ENCODE peak calls at places on chromosomes 1 and 21, in ten cellular contexts. P is HTR-8/SVneo; L is NCI-H146; J is A172; Q is germinal center; M is stimulated activated naive CD8-positive, alpha-beta T cell treated with anti-CD3 and anti-CD28 coated beads, Interleukin-15, Interleukin-2, amounts not matched to agents 100 U/mL and 50 U/mL, for 24 hours; Z is coronary artery; V is HS-5; O is cardiac fibroblast; U is sciatic nerve. G is an unnamed sample.

GRCh38 chr1:17233675-17234074 is 15.2 kb upstream of the PADI3 start:
- DNase-seq in P (peak), L (no peak), J (peak), Q (no peak), M (no peak), Z (no peak), V (peak), O (peak), U (peak), G (peak)

GRCh38 chr1:153880962-153881361 is 41.8 kb downstream of the GATAD2B start:
- DNase-seq in P (no peak), L (peak), J (peak), Q (no peak), M (peak), Z (peak), V (no peak), O (peak), U (peak), G (peak)

GRCh38 chr1:245561659-245562234 is 407.0 kb downstream of the KIF26B start:
- DNase-seq in P (no peak), L (no peak), J (no peak), Q (no peak), M (no peak), Z (no peak), V (no peak), O (no peak), U (no peak), G (no peak)

GRCh38 chr21:15062566-15062965 is 2.2 kb downstream of the NRIP1 start:
- DNase-seq in P (no peak), L (no peak), J (peak), Q (no peak), M (no peak), Z (no peak), V (no peak), O (peak), U (no peak), G (peak)

GRCh38 chr1:181310560-181310959 is 172.8 kb upstream of the CACNA1E start:
- DNase-seq in P (no peak), L (no peak), J (no peak), Q (no peak), M (no peak), Z (no peak), V (no peak), O (no peak), U (no peak), G (no peak)

GRCh38 chr1:244651956-244652698 is 799 bp upstream of the DESI2 start:
- DNase-seq in P (no peak), L (no peak), J (no peak), Q (no peak), M (no peak), Z (no peak), V (no peak), O (no peak), U (no peak), G (no peak)

GRCh38 chr1:162856260-162856659 is 4.7 kb downstream of the CCDC190 start:
- DNase-seq in P (peak), L (no peak), J (peak), Q (no peak), M (no peak), Z (no peak), V (peak), O (peak), U (no peak), G (peak)

GRCh38 chr1:65069186-65069585 is 78.8 kb upstream of the AK4 start:
- DNase-seq in P (no peak), L (no peak), J (no peak), Q (peak), M (peak), Z (no peak), V (no peak), O (no peak), U (no peak), G (no peak)

GRCh38 chr1:28062806-28063205 is 25.6 kb downstream of the EYA3 start:
- DNase-seq in P (no peak), L (no peak), J (peak), Q (no peak), M (peak), Z (no peak), V (no peak), O (peak), U (no peak), G (peak)

GRCh38 chr1:12469493-12469892 is 148.5 kb downstream of the DHRS3 start:
- DNase-seq in P (no peak), L (peak), J (no peak), Q (no peak), M (no peak), Z (no peak), V (no peak), O (no peak), U (no peak), G (no peak)